ENCODE peak calls at places on chromosomes 16 and 17, in four cellular contexts. H, K, N and O are unnamed samples.

GRCh38 chr17:30113213-30113612 is 3.4 kb upstream of the NSRP1 start:
- DNase-seq in N (no peak), H (no peak), K (no peak), O (no peak)

GRCh38 chr17:58153046-58153445 is 4.9 kb downstream of the OR4D1 start:
- DNase-seq in H (no peak), K (peak), N (no peak), O (peak)

GRCh38 chr17:29562615-29563014 is 4.2 kb downstream of the ABHD15 start:
- DNase-seq in N (no peak), K (peak), H (no peak), O (no peak)

GRCh38 chr17:50909765-50910661 is 43.9 kb upstream of the TOB1 start:
- DNase-seq in K (no peak), N (no peak), H (no peak), O (no peak)

GRCh38 chr17:83061586-83061985 is 17.8 kb upstream of the METRNL start:
- DNase-seq in H (no peak), K (no peak), N (no peak), O (no peak)

GRCh38 chr16:49652441-49653175 is 203.3 kb downstream of the ZNF423 start:
- DNase-seq in K (no peak), N (peak), H (no peak), O (no peak)

GRCh38 chr17:73798111-73798748 is 154.0 kb upstream of the SDK2 start:
- DNase-seq in N (no peak), K (peak), H (no peak), O (peak)

GRCh38 chr16:1533443-1533951 is at the start of gene TMEM204:
- DNase-seq in N (peak), K (peak), H (no peak), O (peak)